ENCODE peak calls at places on chromosomes 3 and 15, in seven cellular contexts. Z is NCI-H345, M is GM19239, H is skeletal muscle cell, R is lower leg skin, D is MM.1S, W is mesendoderm. B is an unnamed sample.

GRCh38 chr15:40871749-40872617 is 2.1 kb downstream of the RHOV start:
- DNase-seq in Z (no peak), M (no peak), H (no peak), R (no peak), D (no peak), W (peak), B (no peak)

GRCh38 chr15:45417303-45417950 is 39.1 kb upstream of the GATM start:
- DNase-seq in Z (no peak), M (no peak), H (no peak), R (no peak), D (no peak), W (no peak), B (no peak)

GRCh38 chr3:157531771-157532170 is 28.6 kb upstream of the VEPH1 start:
- DNase-seq in Z (no peak), M (no peak), H (no peak), R (no peak), D (no peak), W (no peak), B (peak)

GRCh38 chr3:183046883-183047282 is 52.4 kb downstream of the MCCC1 start:
- DNase-seq in Z (no peak), M (no peak), H (no peak), R (no peak), D (peak), W (peak), B (no peak)

GRCh38 chr15:92637621-92638020 is 18.0 kb downstream of the FAM174B start:
- DNase-seq in Z (peak), M (no peak), H (no peak), R (peak), D (peak), W (no peak), B (no peak)

GRCh38 chr3:117400303-117400702 is 690.7 kb downstream of the TUSC7 start:
- DNase-seq in Z (no peak), M (no peak), H (no peak), R (no peak), D (no peak), W (no peak), B (peak)

GRCh38 chr3:15266510-15267376 is 60.7 kb downstream of the CAPN7 start:
- DNase-seq in Z (no peak), M (no peak), H (no peak), R (peak), D (no peak), W (peak), B (no peak)

GRCh38 chr3:30184102-30184810 is 422.1 kb upstream of the TGFBR2 start:
- DNase-seq in Z (no peak), M (no peak), H (no peak), R (no peak), D (no peak), W (no peak), B (no peak)

GRCh38 chr15:51322622-51323296 is 15.6 kb downstream of the CYP19A1 start:
- DNase-seq in Z (no peak), M (no peak), H (peak), R (peak), D (no peak), W (no peak), B (peak)

GRCh38 chr3:71195492-71195891 is 388.0 kb downstream of the FOXP1 start:
- DNase-seq in Z (no peak), M (no peak), H (peak), R (no peak), D (no peak), W (no peak), B (peak)

GRCh38 chr3:129503387-129504010 is 24.9 kb upstream of the RHO start:
- DNase-seq in Z (peak), M (no peak), H (no peak), R (no peak), D (no peak), W (no peak), B (peak)

GRCh38 chr3:115494826-115495225 is 128.5 kb upstream of the GAP43 start:
- DNase-seq in Z (no peak), M (no peak), H (no peak), R (no peak), D (no peak), W (no peak), B (no peak)

GRCh38 chr15:76032046-76032445 is 19.8 kb upstream of the NRG4 start:
- DNase-seq in Z (no peak), M (no peak), H (no peak), R (no peak), D (no peak), W (no peak), B (no peak)

GRCh38 chr3:171649282-171649681 is 161.0 kb downstream of the PLD1 start:
- DNase-seq in Z (no peak), M (no peak), H (no peak), R (no peak), D (no peak), W (no peak), B (no peak)

GRCh38 chr15:76945494-76945893 is 13.9 kb downstream of the RCN2 start:
- DNase-seq in Z (no peak), M (no peak), H (no peak), R (no peak), D (no peak), W (no peak), B (peak)

GRCh38 chr15:35740761-35741160 is 194.8 kb upstream of the DPH6 start:
- DNase-seq in Z (peak), M (no peak), H (peak), R (no peak), D (no peak), W (no peak), B (peak)

GRCh38 chr3:73080201-73080966 is 18.9 kb downstream of the EBLN2 start:
- DNase-seq in Z (no peak), M (no peak), H (no peak), R (no peak), D (no peak), W (no peak), B (no peak)

GRCh38 chr3:197912770-197913476 is 37.1 kb upstream of the RPL35A start:
- DNase-seq in Z (no peak), M (no peak), H (no peak), R (peak), D (no peak), W (no peak), B (peak)

GRCh38 chr15:58731756-58732535 is 17.6 kb downstream of the ADAM10 start:
- DNase-seq in Z (no peak), M (no peak), H (no peak), R (no peak), D (no peak), W (peak), B (peak)

GRCh38 chr3:151903501-151903991 is 30.1 kb downstream of the SUCNR1 start:
- DNase-seq in Z (no peak), M (no peak), H (peak), R (no peak), D (peak), W (peak), B (peak)

GRCh38 chr3:105473521-105474223 is 107.0 kb downstream of the ALCAM start:
- DNase-seq in Z (no peak), M (no peak), H (peak), R (no peak), D (no peak), W (peak), B (peak)

GRCh38 chr3:88222343-88222742 is 72.6 kb downstream of the C3orf38 start:
- DNase-seq in Z (no peak), M (no peak), H (no peak), R (no peak), D (no peak), W (no peak), B (no peak)

GRCh38 chr15:70578196-70578595 is 185.2 kb downstream of the UACA start:
- DNase-seq in Z (no peak), M (no peak), H (no peak), R (peak), D (no peak), W (no peak), B (no peak)

GRCh38 chr3:193971268-193971751 is 164.6 kb upstream of the HES1 start:
- DNase-seq in Z (no peak), M (peak), H (no peak), R (no peak), D (no peak), W (no peak), B (peak)

B was measured in fibroblast of lung.